ENCODE peak calls at places on chromosomes 6 and 20, in ten cellular contexts. Z is activated CD4-positive, alpha-beta memory T cell treated with anti-CD3 and anti-CD28 coated beads, Interleukin-2, amount 10 ng/mL, durations not matched to agents 7 days and 5 days; R is DMS 273 treated with DMSO at 0.1 percent for 48 hours; B is H4; A is NCI-H1092 treated with DMSO at 0.1 percent for 48 hours; T is HS-27A; Q is heart right ventricle; N is NCI-H2171 treated with DMSO at 0.1 percent for 48 hours; K is RWPE1; U is amniotic stem cell. P is an unnamed sample.

GRCh38 chr6:37987008-37987407 is 167.5 kb downstream of the ZFAND3 start:
- DNase-seq in Z (no peak), R (no peak), B (no peak), A (no peak), T (peak; percentile 41), Q (no peak), N (no peak), K (no peak), U (peak; percentile 27), P (no peak)

GRCh38 chr6:19128701-19129100 is 708.5 kb upstream of the ID4 start:
- DNase-seq in Z (no peak), R (no peak), B (no peak), A (no peak), T (no peak), Q (no peak), N (no peak), K (no peak), U (no peak), P (no peak)

GRCh38 chr20:41167118-41167470 is 29.8 kb downstream of the PLCG1 start:
- DNase-seq in Z (no peak), R (no peak), B (no peak), A (no peak), T (no peak), Q (no peak), N (no peak), K (no peak), U (no peak), P (no peak)

GRCh38 chr6:24980507-24981384 is 45.0 kb upstream of the RIPOR2 start:
- DNase-seq in Z (no peak), R (no peak), B (no peak), A (no peak), T (peak; percentile 79), Q (no peak), N (no peak), K (no peak), U (no peak), P (no peak)

GRCh38 chr20:46011631-46012482 is 3.1 kb downstream of the MMP9 start:
- DNase-seq in Z (peak; percentile 63), R (no peak), B (no peak), A (no peak), T (no peak), Q (peak; percentile 47), N (no peak), K (no peak), U (no peak), P (peak; percentile 98)

GRCh38 chr6:100999034-100999597 is 118.0 kb upstream of the ASCC3 start:
- DNase-seq in Z (no peak), R (no peak), B (no peak), A (no peak), T (no peak), Q (no peak), N (no peak), K (no peak), U (no peak), P (no peak)

GRCh38 chr6:127967708-127968107 is 66.8 kb upstream of the THEMIS start:
- DNase-seq in Z (peak; percentile 49), R (no peak), B (no peak), A (no peak), T (no peak), Q (no peak), N (no peak), K (no peak), U (no peak), P (no peak)

GRCh38 chr20:50642288-50642803 is 49.0 kb downstream of the RIPOR3 start:
- DNase-seq in Z (no peak), R (no peak), B (peak; percentile 63), A (no peak), T (no peak), Q (no peak), N (peak; percentile 17), K (no peak), U (no peak), P (peak; percentile 99)

GRCh38 chr20:46622125-46622524 is 29.1 kb downstream of the SLC13A3 start:
- DNase-seq in Z (no peak), R (no peak), B (no peak), A (no peak), T (no peak), Q (no peak), N (peak; percentile 17), K (no peak), U (no peak), P (peak; percentile 78)

GRCh38 chr6:88368071-88368787 is 202.1 kb upstream of the CNR1 start:
- DNase-seq in Z (no peak), R (peak; percentile 69), B (no peak), A (no peak), T (no peak), Q (no peak), N (peak; percentile 39), K (peak; percentile 29), U (no peak), P (no peak)

GRCh38 chr6:131858765-131859490 is 51.1 kb downstream of the ENPP1 start:
- DNase-seq in Z (no peak), R (no peak), B (peak; percentile 31), A (no peak), T (no peak), Q (no peak), N (no peak), K (no peak), U (no peak), P (no peak)

GRCh38 chr6:111922454-111923297 is 49.4 kb upstream of the FYN start:
- DNase-seq in Z (no peak), R (peak; percentile 37), B (peak; percentile 8), A (peak; percentile 28), T (no peak), Q (no peak), N (peak; percentile 63), K (no peak), U (no peak), P (peak; percentile 94)

GRCh38 chr6:82781805-82782204 is 283.8 kb downstream of the UBE3D start:
- DNase-seq in Z (no peak), R (no peak), B (no peak), A (no peak), T (no peak), Q (no peak), N (no peak), K (no peak), U (no peak), P (no peak)

GRCh38 chr6:99741092-99741491 is 134.5 kb downstream of the PRDM13 start:
- DNase-seq in Z (no peak), R (no peak), B (no peak), A (no peak), T (no peak), Q (no peak), N (no peak), K (no peak), U (no peak), P (no peak)

GRCh38 chr20:2210646-2211556 is 84.9 kb upstream of the TGM3 start:
- DNase-seq in Z (no peak), R (no peak), B (no peak), A (no peak), T (no peak), Q (no peak), N (no peak), K (peak; percentile 59), U (no peak), P (peak; percentile 38)

GRCh38 chr6:43668151-43669028 is 19.2 kb downstream of the MRPS18A start:
- DNase-seq in Z (peak; percentile 53), R (peak; percentile 49), B (peak; percentile 67), A (peak; percentile 60), T (no peak), Q (peak; percentile 59), N (peak; percentile 86), K (no peak), U (no peak), P (peak; percentile 76)

GRCh38 chr20:44594730-44595129 is 12.4 kb downstream of the PKIG start:
- DNase-seq in Z (no peak), R (no peak), B (no peak), A (no peak), T (no peak), Q (peak; percentile 48), N (no peak), K (no peak), U (no peak), P (no peak)

GRCh38 chr6:140052757-140053729 is 678.6 kb upstream of the CITED2 start:
- DNase-seq in Z (no peak), R (no peak), B (peak; percentile 48), A (peak; percentile 3), T (no peak), Q (no peak), N (no peak), K (no peak), U (no peak), P (peak; percentile 19)

GRCh38 chr20:16662462-16662861 is 67.4 kb upstream of the SNRPB2 start:
- DNase-seq in Z (no peak), R (peak; percentile 60), B (no peak), A (no peak), T (no peak), Q (no peak), N (peak; percentile 94), K (no peak), U (no peak), P (peak; percentile 52)

GRCh38 chr6:51398064-51398740 is 579.5 kb downstream of the TFAP2B start:
- DNase-seq in Z (no peak), R (no peak), B (peak; percentile 81), A (peak; percentile 59), T (peak; percentile 27), Q (no peak), N (no peak), K (no peak), U (no peak), P (no peak)

GRCh38 chr20:52454660-52455059 is 263.1 kb upstream of the ZFP64 start:
- DNase-seq in Z (no peak), R (no peak), B (peak; percentile 81), A (no peak), T (peak; percentile 48), Q (no peak), N (no peak), K (no peak), U (no peak), P (no peak)

GRCh38 chr6:152135755-152136448 is 328.4 kb downstream of the ESR1 start:
- DNase-seq in Z (no peak), R (no peak), B (no peak), A (peak; percentile 84), T (no peak), Q (no peak), N (no peak), K (no peak), U (no peak), P (no peak)

GRCh38 chr6:141539617-141540016 is 593.1 kb upstream of the GJE1 start:
- DNase-seq in Z (no peak), R (no peak), B (no peak), A (no peak), T (no peak), Q (no peak), N (no peak), K (no peak), U (no peak), P (no peak)

GRCh38 chr6:24517659-24518538 is 23.1 kb downstream of the ALDH5A1 start:
- DNase-seq in Z (no peak), R (no peak), B (no peak), A (no peak), T (no peak), Q (no peak), N (no peak), K (no peak), U (no peak), P (no peak)

GRCh38 chr6:159790947-159791598 is 806 bp downstream of the MRPL18 start:
- DNase-seq in Z (no peak), R (no peak), B (no peak), A (peak; percentile 41), T (no peak), Q (no peak), N (peak; percentile 41), K (peak; percentile 19), U (no peak), P (peak; percentile 47)

GRCh38 chr6:25259756-25260155 is 19.4 kb upstream of the CARMIL1 start:
- DNase-seq in Z (no peak), R (no peak), B (no peak), A (no peak), T (no peak), Q (no peak), N (no peak), K (no peak), U (no peak), P (no peak)

GRCh38 chr6:133418108-133418507 is 177.0 kb downstream of the EYA4 start:
- DNase-seq in Z (no peak), R (no peak), B (no peak), A (no peak), T (no peak), Q (no peak), N (no peak), K (no peak), U (no peak), P (no peak)

GRCh38 chr6:138231399-138231886 is 13.2 kb upstream of the PBOV1 start:
- DNase-seq in Z (no peak), R (no peak), B (no peak), A (peak; percentile 62), T (no peak), Q (no peak), N (peak; percentile 27), K (no peak), U (no peak), P (no peak)

P was measured in NCI-H82.